ENCODE peak calls at places on chromosomes 13 and 19, in five cellular contexts. N is cardiac muscle cell, I is choroid plexus epithelial cell, L is GM12865, V is heart right ventricle. Z is an unnamed sample.

GRCh38 chr19:38411041-38411712 is 8.3 kb downstream of the FAM98C start:
- DNase-seq in N (no peak), I (no peak), L (no peak), V (no peak), Z (no peak)

GRCh38 chr13:91058066-91058465 is 289.4 kb upstream of the MIR17HG start:
- DNase-seq in N (peak), I (peak), L (peak), V (no peak), Z (no peak)

GRCh38 chr13:29411493-29411892 is 184.0 kb downstream of the SLC7A1 start:
- DNase-seq in N (no peak), I (peak), L (no peak), V (no peak), Z (no peak)

GRCh38 chr13:71864981-71865857 is 1.8 kb downstream of the DACH1 start:
- DNase-seq in N (peak), I (no peak), L (no peak), V (peak), Z (peak)

GRCh38 chr19:7263521-7263920 is 30.7 kb downstream of the INSR start:
- DNase-seq in N (no peak), I (no peak), L (no peak), V (no peak), Z (no peak)

GRCh38 chr19:49094505-49095482 is 9.5 kb downstream of the SNRNP70 start:
- DNase-seq in N (no peak), I (no peak), L (no peak), V (peak), Z (no peak)

GRCh38 chr19:11159598-11160001 is 4.0 kb upstream of the SPC24 start:
- DNase-seq in N (no peak), I (peak), L (no peak), V (no peak), Z (no peak)

GRCh38 chr13:105410602-105411001 is 1124.9 kb downstream of the EFNB2 start:
- DNase-seq in N (peak), I (peak), L (peak), V (peak), Z (peak)

GRCh38 chr13:34577051-34577450 is 365.0 kb upstream of the NBEA start:
- DNase-seq in N (no peak), I (peak), L (no peak), V (no peak), Z (no peak)

GRCh38 chr13:24228852-24229458 is 68.4 kb downstream of the SPATA13 start:
- DNase-seq in N (peak), I (peak), L (peak), V (peak), Z (no peak)

GRCh38 chr19:56403261-56403660 is 871 bp upstream of the ZNF583 start:
- DNase-seq in N (peak), I (peak), L (peak), V (no peak), Z (no peak)

GRCh38 chr19:45640849-45641273 is 1.7 kb upstream of the EML2 start:
- DNase-seq in N (peak), I (no peak), L (peak), V (no peak), Z (no peak)

GRCh38 chr19:679418-680286 is 3.5 kb downstream of the FSTL3 start:
- DNase-seq in N (peak), I (peak), L (peak), V (peak), Z (peak)

GRCh38 chr19:43555185-43555770 is 20.0 kb downstream of the XRCC1 start:
- DNase-seq in N (peak), I (peak), L (peak), V (peak), Z (peak)
- TF ChIP-seq CTCF in N (peak), I (peak), L (peak), V (peak), Z (peak)

GRCh38 chr13:22454586-22454985 is 726.2 kb upstream of the SGCG start:
- DNase-seq in N (peak), I (no peak), L (no peak), V (no peak), Z (no peak)
- TF ChIP-seq CTCF in N (no peak), I (no peak), L (no peak), V (no peak), Z (no peak)

GRCh38 chr13:113208424-113209335 is at the start of gene PCID2:
- DNase-seq in N (peak), I (peak), L (peak), V (peak), Z (peak)

GRCh38 chr13:113209880-113210421 is 538 bp downstream of the CUL4A start:
- DNase-seq in N (peak), I (peak), L (peak), V (no peak), Z (peak)

GRCh38 chr13:113209336-113209879 is at the start of gene CUL4A:
- DNase-seq in N (peak), I (peak), L (peak), V (peak), Z (peak)

GRCh38 chr13:113210834-113211233 is 1.4 kb downstream of the CUL4A start:
- DNase-seq in N (no peak), I (no peak), L (no peak), V (no peak), Z (no peak)

DNA sequence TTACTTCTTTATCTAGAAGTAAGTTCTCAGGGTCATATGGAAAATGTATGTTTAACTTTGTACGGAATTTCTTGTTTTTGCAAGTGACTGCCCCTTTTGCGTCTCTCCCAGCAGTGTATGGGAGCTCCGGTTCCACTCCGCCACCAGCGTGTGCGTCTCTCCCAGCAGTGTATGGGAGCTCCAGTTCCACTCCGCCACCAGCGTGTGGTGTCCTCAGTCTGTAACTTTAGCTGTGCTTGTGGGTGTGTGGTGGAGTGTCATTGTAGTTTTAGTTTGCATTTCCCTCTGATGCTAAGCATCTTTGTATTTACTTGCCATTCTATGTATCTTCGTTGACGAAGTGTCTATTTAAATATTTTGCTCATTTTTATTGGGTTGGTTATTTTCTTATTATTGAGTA is 2.4 kb downstream of the CUL4A start:
- DNase-seq in N (no peak), I (no peak), L (no peak), V (no peak), Z (peak)
- TF ChIP-seq CTCF in N (no peak), I (peak), L (peak), V (peak), Z (peak)

GRCh38 chr13:41458939-41459753 is 1.8 kb downstream of the RGCC start:
- DNase-seq in N (peak), I (peak), L (peak), V (peak), Z (peak)
- TF ChIP-seq CTCF in N (peak), I (peak), L (peak), V (peak), Z (peak)

DNA sequence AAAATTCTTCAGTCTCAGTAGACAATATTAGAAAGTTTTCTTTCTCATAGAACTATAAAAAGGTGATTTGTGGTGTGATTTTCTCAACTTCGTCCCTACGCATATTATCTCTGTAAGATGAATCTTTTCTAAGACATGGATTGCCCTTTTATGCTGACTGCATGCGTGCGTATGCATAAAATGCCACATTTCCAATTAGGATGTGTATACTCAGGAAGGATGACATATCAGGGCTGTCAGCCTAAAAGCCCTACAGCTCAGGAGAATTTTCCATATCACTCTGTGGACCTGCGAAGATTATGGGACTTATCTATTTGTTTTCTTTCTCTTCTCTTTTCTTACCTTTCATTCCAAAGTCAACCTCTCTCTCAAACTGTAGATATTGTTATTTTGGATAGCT is 166.5 kb upstream of the GPC6 start:
- DNase-seq in N (no peak), I (no peak), L (no peak), V (no peak), Z (no peak)
- TF ChIP-seq CTCF in N (no peak), I (no peak), L (no peak), V (no peak), Z (no peak)

DNA sequence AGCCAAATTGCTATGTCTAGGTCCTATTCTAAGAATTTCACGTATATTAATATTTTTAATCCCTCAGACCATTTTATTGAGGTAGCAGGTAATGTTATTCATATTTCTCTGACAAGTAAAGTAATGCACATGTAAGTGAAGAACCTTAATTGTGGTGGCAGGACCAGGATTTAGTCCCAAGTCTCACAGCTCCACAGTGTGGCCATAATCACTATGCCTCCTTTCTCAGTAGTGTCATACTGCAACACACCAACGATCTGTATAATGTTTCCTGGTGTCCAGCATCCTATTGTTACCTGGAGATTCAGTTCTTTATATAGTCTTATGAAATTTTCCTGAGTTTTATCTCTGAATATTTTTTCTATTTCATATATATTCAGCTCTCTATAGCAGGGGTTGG is 340.3 kb downstream of the OLFM4 start:
- DNase-seq in N (no peak), I (no peak), L (no peak), V (no peak), Z (no peak)
- TF ChIP-seq CTCF in N (no peak), I (no peak), L (no peak), V (no peak), Z (no peak)